ENCODE peak calls at places on chromosomes 1 and 21, in ten cellular contexts. X is fibroblast of lung; L is heart left ventricle; P is neural crest cell; Y is T-helper 9 cell; K is LHCN-M2; Q is H9; I is CD8-positive, alpha-beta T cell; U is lung; T is stimulated activated CD8-positive, alpha-beta memory T cell treated with anti-CD3 and anti-CD28 coated beads, Interleukin-2, amount 100 ng/mL, for 1 hour. F is an unnamed sample.

GRCh38 chr1:245380790-245381535 is 226.2 kb downstream of the KIF26B start:
- DNase-seq in U (no peak), X (no peak), K (no peak), Y (no peak), T (no peak), Q (no peak), L (no peak), I (no peak), P (no peak), F (peak)

GRCh38 chr1:43316738-43317520 is 16.1 kb downstream of the TIE1 start:
- DNase-seq in I (no peak), P (no peak), X (no peak), Q (no peak), Y (no peak), K (no peak), T (no peak), L (no peak), U (no peak), F (peak)

GRCh38 chr1:207397525-207397926 is 56.6 kb upstream of the CR2 start:
- DNase-seq in K (peak), Y (no peak), L (no peak), U (no peak), T (no peak), P (no peak), I (no peak), Q (peak), X (no peak), F (peak)

GRCh38 chr1:239112536-239112935 is 273.8 kb upstream of the CHRM3 start:
- DNase-seq in T (no peak), X (no peak), I (no peak), Y (no peak), P (no peak), L (no peak), U (no peak), Q (no peak), K (no peak), F (peak)

GRCh38 chr1:180228648-180229482 is 1.2 kb upstream of the LHX4 start:
- DNase-seq in K (no peak), P (no peak), T (no peak), X (no peak), Q (no peak), I (no peak), U (no peak), L (no peak), Y (no peak), F (peak)

GRCh38 chr1:3024588-3024987 is 3.3 kb downstream of the ACTRT2 start:
- DNase-seq in L (peak), U (no peak), X (no peak), P (no peak), Q (peak), K (no peak), T (no peak), I (no peak), Y (no peak), F (no peak)

GRCh38 chr1:228285661-228286504 is 78.0 kb downstream of the OBSCN start:
- DNase-seq in K (no peak), X (no peak), Y (no peak), L (peak), U (no peak), Q (no peak), I (no peak), P (no peak), T (no peak), F (no peak)

GRCh38 chr1:239457491-239458488 is 71.4 kb downstream of the CHRM3 start:
- DNase-seq in P (no peak), U (no peak), Q (no peak), K (no peak), I (no peak), X (no peak), Y (no peak), L (no peak), T (no peak), F (peak)

GRCh38 chr1:25146382-25146855 is 85.9 kb downstream of the SYF2 start:
- DNase-seq in U (no peak), I (no peak), T (no peak), L (no peak), Y (no peak), K (no peak), X (no peak), Q (no peak), P (no peak), F (no peak)

GRCh38 chr1:111920221-111921024 is 69.0 kb downstream of the KCND3 start:
- DNase-seq in T (no peak), I (no peak), Y (no peak), X (no peak), P (no peak), Q (no peak), L (peak), K (peak), U (no peak), F (no peak)

GRCh38 chr21:41247976-41248545 is 68.5 kb upstream of the FAM3B start:
- DNase-seq in K (no peak), L (no peak), P (no peak), T (no peak), Q (no peak), I (no peak), X (no peak), Y (no peak), U (no peak), F (no peak)

GRCh38 chr1:77627965-77628570 is 54.4 kb downstream of the ZZZ3 start:
- DNase-seq in Q (no peak), X (no peak), L (no peak), U (no peak), P (no peak), I (no peak), K (no peak), T (no peak), Y (no peak), F (no peak)

GRCh38 chr1:94654031-94654430 is 112.5 kb upstream of the F3 start:
- DNase-seq in Q (no peak), I (no peak), U (peak), T (no peak), K (peak), P (no peak), L (no peak), Y (no peak), X (no peak), F (no peak)

F was measured in GM23338.